ENCODE peak calls at places on chromosomes 16 and 17, in four cellular contexts. One of them, this sample, is unnamed.

GRCh38 chr16:19382887-19383816 is 34.5 kb upstream of the TMC5 start:
- DNase-seq in kidney: no peak
- DNase-seq in IMR-90: no peak
- DNase-seq in choroid plexus epithelial cell: no peak
- DNase-seq in this sample: no peak

GRCh38 chr16:89562027-89562599 is 1.6 kb downstream of the RPL13 start:
- DNase-seq in kidney: no peak
- DNase-seq in IMR-90: no peak
- DNase-seq in choroid plexus epithelial cell: peak
- DNase-seq in this sample: no peak

GRCh38 chr16:57096793-57097192 is 4.4 kb downstream of the CPNE2 start:
- DNase-seq in kidney: no peak
- DNase-seq in IMR-90: no peak
- DNase-seq in choroid plexus epithelial cell: no peak
- DNase-seq in this sample: no peak

GRCh38 chr17:14389656-14390055 is 88.8 kb downstream of the HS3ST3B1 start:
- DNase-seq in kidney: no peak
- DNase-seq in IMR-90: no peak
- DNase-seq in choroid plexus epithelial cell: no peak
- DNase-seq in this sample: no peak

GRCh38 chr16:6856578-6856977 is 476.1 kb upstream of the RBFOX1 start:
- DNase-seq in kidney: no peak
- DNase-seq in IMR-90: no peak
- DNase-seq in choroid plexus epithelial cell: no peak
- DNase-seq in this sample: no peak

GRCh38 chr17:6548578-6549330 is 7.6 kb downstream of the PITPNM3 start:
- DNase-seq in kidney: no peak
- DNase-seq in IMR-90: no peak
- DNase-seq in choroid plexus epithelial cell: no peak
- DNase-seq in this sample: no peak

GRCh38 chr17:55348749-55349354 is 72.8 kb downstream of the MMD start:
- DNase-seq in kidney: no peak
- DNase-seq in IMR-90: peak
- DNase-seq in choroid plexus epithelial cell: peak
- DNase-seq in this sample: peak

GRCh38 chr16:3879258-3879886 is 1.1 kb downstream of the CREBBP start:
- DNase-seq in kidney: peak
- DNase-seq in IMR-90: no peak
- DNase-seq in choroid plexus epithelial cell: peak
- DNase-seq in this sample: no peak

GRCh38 chr16:13471036-13471435 is 448.9 kb upstream of the ERCC4 start:
- DNase-seq in kidney: no peak
- DNase-seq in IMR-90: no peak
- DNase-seq in choroid plexus epithelial cell: no peak
- DNase-seq in this sample: no peak

GRCh38 chr17:57490446-57490845 is 234.1 kb downstream of the MSI2 start:
- DNase-seq in kidney: no peak
- DNase-seq in IMR-90: no peak
- DNase-seq in choroid plexus epithelial cell: no peak
- DNase-seq in this sample: peak

GRCh38 chr17:1180958-1181768 is 1.4 kb upstream of the ABR start:
- DNase-seq in kidney: no peak
- DNase-seq in IMR-90: no peak
- DNase-seq in choroid plexus epithelial cell: no peak
- DNase-seq in this sample: no peak

GRCh38 chr17:82016061-82016874 is 6.4 kb downstream of the CENPX start:
- DNase-seq in kidney: no peak
- DNase-seq in IMR-90: no peak
- DNase-seq in choroid plexus epithelial cell: no peak
- DNase-seq in this sample: no peak

DNA sequence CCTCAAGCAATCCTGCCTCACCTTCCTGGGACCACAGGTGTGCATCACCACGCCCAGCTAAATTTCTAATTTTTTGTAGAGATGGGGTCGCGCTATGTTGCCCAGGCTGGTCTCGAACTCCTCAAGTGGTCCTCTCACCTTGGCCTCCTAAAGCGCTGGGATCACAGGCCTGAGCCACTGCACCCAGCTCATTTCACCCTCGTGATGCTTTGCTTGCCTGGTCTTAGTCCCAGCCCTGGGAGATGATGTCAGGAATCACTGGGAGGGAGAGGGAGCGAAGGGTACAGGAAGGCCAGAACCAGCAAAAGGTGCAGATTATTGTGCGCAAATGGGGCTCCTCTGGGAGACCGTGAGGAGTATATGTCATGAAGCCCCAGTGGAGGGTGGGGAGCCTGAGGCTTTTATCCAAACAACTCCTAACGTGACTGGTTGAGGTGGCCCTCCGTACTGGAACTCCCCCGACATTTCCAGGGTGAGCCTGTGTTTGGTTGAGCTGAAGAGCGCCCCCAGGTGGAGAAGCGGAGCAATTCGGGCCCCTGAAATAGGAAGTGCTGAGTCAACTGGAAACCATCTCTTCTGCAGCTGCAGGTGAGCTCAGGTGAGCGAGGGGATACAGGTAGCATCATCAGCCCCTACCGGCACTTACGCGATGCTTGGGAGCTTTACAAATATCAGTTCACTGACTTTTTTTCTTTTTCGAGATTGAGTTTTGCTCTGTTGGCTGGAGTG is 41.2 kb upstream of the HAPSTR1 start:
- DNase-seq in kidney: no peak
- DNase-seq in IMR-90: peak
- DNase-seq in choroid plexus epithelial cell: peak
- DNase-seq in this sample: no peak
- TF ChIP-seq CTCF in kidney: no peak
- TF ChIP-seq CTCF in IMR-90: peak
- TF ChIP-seq CTCF in choroid plexus epithelial cell: peak
- TF ChIP-seq CTCF in this sample: peak

DNA sequence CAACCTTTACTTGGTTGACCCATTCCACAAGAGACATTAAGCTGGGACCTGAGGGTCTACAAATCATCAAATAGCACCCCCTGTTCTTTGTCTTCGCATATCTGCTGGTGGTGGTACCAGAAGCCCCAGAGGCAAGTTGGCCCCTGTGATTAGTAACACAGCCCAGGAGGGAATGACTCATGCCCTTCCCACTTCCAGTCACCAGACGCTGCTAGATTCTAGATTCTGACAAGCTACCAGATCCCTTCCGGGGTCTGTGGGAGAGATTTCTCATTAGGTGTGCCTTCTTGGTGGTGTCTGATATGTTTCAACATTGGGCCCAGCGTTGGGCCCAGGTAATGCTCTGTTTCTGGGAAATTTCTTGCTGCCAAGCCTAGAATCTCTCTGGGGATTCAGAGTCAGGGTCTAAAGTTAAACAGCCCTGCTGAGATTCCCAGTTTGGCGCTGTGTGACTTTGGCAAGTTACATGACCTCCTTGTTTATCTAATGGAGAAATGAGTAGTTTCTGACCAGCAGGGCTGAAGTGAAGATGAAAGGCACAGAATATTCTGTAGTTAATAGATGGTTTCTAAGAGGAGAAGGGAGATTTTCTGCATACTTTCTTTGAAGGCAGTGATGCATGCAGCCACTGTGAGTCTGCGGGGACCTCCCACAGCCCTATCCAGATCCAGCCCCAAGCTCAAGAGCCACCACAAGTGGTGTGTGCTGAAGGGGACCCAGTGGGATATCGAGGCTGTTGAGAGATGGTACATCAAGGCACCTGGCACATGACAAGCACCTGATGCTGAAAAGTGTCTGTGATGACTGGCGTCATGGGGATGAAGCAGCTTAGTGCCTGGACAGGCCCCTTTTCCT is 3.9 kb downstream of the TRPV2 start:
- DNase-seq in kidney: no peak
- DNase-seq in IMR-90: peak
- DNase-seq in choroid plexus epithelial cell: peak
- DNase-seq in this sample: peak
- H3K4me3 ChIP-seq in kidney: no peak
- H3K4me3 ChIP-seq in IMR-90: peak
- H3K4me3 ChIP-seq in choroid plexus epithelial cell: peak
- H3K4me3 ChIP-seq in this sample: no peak

GRCh38 chr16:1971678-1972489 is at the start of gene TBL3:
- DNase-seq in kidney: peak
- DNase-seq in IMR-90: peak
- DNase-seq in choroid plexus epithelial cell: peak
- DNase-seq in this sample: peak
- TF ChIP-seq CTCF in kidney: peak
- TF ChIP-seq CTCF in IMR-90: no peak
- TF ChIP-seq CTCF in choroid plexus epithelial cell: no peak
- TF ChIP-seq CTCF in this sample: no peak

GRCh38 chr16:49484454-49484853 is 110.8 kb downstream of the C16orf78 start:
- DNase-seq in kidney: peak
- DNase-seq in IMR-90: no peak
- DNase-seq in choroid plexus epithelial cell: peak
- DNase-seq in this sample: peak
- H3K4me3 ChIP-seq in kidney: peak
- H3K4me3 ChIP-seq in IMR-90: no peak
- H3K4me3 ChIP-seq in choroid plexus epithelial cell: no peak
- H3K4me3 ChIP-seq in this sample: no peak